ENCODE peak calls at places on chromosomes 6 and 20, in four cellular contexts. Z, T, Q and J are unnamed samples. For H3K36me3, the result is how much of the 10 kb centered on the place peaks cover.

GRCh38 chr20:18157102-18157501 is 19.4 kb downstream of the KAT14 start:
- DNase-seq in Z (no peak), T (no peak), Q (no peak), J (no peak)

GRCh38 chr6:135372758-135373157 is 124.8 kb downstream of the AHI1 start:
- DNase-seq in Z (peak), T (no peak), Q (no peak), J (no peak)

GRCh38 chr6:11023032-11023431 is 21.1 kb downstream of the ELOVL2 start:
- DNase-seq in Z (no peak), T (no peak), Q (no peak), J (no peak)

GRCh38 chr6:111353914-111354464 is 129.0 kb downstream of the REV3L start:
- DNase-seq in Z (no peak), T (no peak), Q (no peak), J (no peak)

GRCh38 chr20:1341561-1342265 is 12.8 kb upstream of the SDCBP2 start:
- DNase-seq in Z (peak), T (no peak), Q (no peak), J (no peak)

GRCh38 chr20:574297-574942 is 30.8 kb upstream of the CSNK2A1 start:
- DNase-seq in Z (no peak), T (no peak), Q (no peak), J (no peak)

GRCh38 chr6:108549741-108550140 is 11.0 kb upstream of the FOXO3 start:
- DNase-seq in Z (peak), T (no peak), Q (no peak), J (no peak)

GRCh38 chr6:166616261-166617226 is 10.5 kb downstream of the RPS6KA2 start:
- DNase-seq in Z (no peak), T (no peak), Q (no peak), J (no peak)

GRCh38 chr6:135054238-135054574 is 416 bp downstream of the HBS1L start:
- DNase-seq in Z (no peak), T (no peak), Q (peak), J (no peak)

GRCh38 chr6:84252140-84252539 is 24.7 kb upstream of the CEP162 start:
- DNase-seq in Z (no peak), T (no peak), Q (no peak), J (no peak)

GRCh38 chr6:44068607-44069296 is 58.5 kb downstream of the MRPL14 start:
- DNase-seq in Z (no peak), T (no peak), Q (no peak), J (no peak)

GRCh38 chr6:116387374-116387773 is 16.6 kb downstream of the DSE start:
- DNase-seq in Z (peak), T (no peak), Q (no peak), J (no peak)

GRCh38 chr6:17721671-17722070 is 14.9 kb upstream of the NUP153 start:
- DNase-seq in Z (no peak), T (no peak), Q (no peak), J (no peak)

GRCh38 chr6:168101201-168102092 is 22.4 kb upstream of the FRMD1 start:
- DNase-seq in Z (no peak), T (no peak), Q (no peak), J (peak)

GRCh38 chr6:109794201-109794926 is 103.3 kb downstream of the FIG4 start:
- DNase-seq in Z (peak), T (no peak), Q (peak), J (no peak)

GRCh38 chr20:53283597-53283996 is 310.0 kb downstream of the ZNF217 start:
- DNase-seq in Z (no peak), T (no peak), Q (no peak), J (no peak)

GRCh38 chr6:29516108-29516507 is 28.4 kb upstream of the MAS1L start:
- DNase-seq in Z (peak), T (no peak), Q (no peak), J (no peak)

GRCh38 chr20:2805682-2806350 is 5.4 kb upstream of the CPXM1 start:
- DNase-seq in Z (no peak), T (no peak), Q (no peak), J (peak)

GRCh38 chr6:110449545-110449903 is 26.9 kb downstream of the SLC22A16 start:
- DNase-seq in Z (no peak), T (no peak), Q (no peak), J (no peak)

GRCh38 chr6:137819740-137820139 is 47.3 kb upstream of the TNFAIP3 start:
- DNase-seq in Z (no peak), T (no peak), Q (no peak), J (no peak)

GRCh38 chr6:6392214-6393068 is 72.0 kb upstream of the F13A1 start:
- DNase-seq in Z (no peak), T (no peak), Q (no peak), J (no peak)

GRCh38 chr6:145669627-145670034 is 65.7 kb downstream of the EPM2A start:
- DNase-seq in Z (peak), T (no peak), Q (no peak), J (no peak)

GRCh38 chr6:131255434-131255833 is 120.2 kb downstream of the AKAP7 start:
- DNase-seq in Z (no peak), T (no peak), Q (no peak), J (no peak)

GRCh38 chr20:12306107-12306506 is 388.4 kb downstream of the BTBD3 start:
- DNase-seq in Z (no peak), T (no peak), Q (no peak), J (no peak)

GRCh38 chr6:142377112-142377848 is 75.5 kb downstream of the ADGRG6 start:
- DNase-seq in Z (no peak), T (no peak), Q (peak), J (no peak)

GRCh38 chr6:158095671-158096070 is 72.4 kb downstream of the SERAC1 start:
- DNase-seq in Z (no peak), T (no peak), Q (no peak), J (no peak)

GRCh38 chr20:48952656-48953055 is 31.1 kb downstream of the ARFGEF2 start:
- DNase-seq in Z (no peak), T (no peak), Q (no peak), J (no peak)

GRCh38 chr20:25287631-25288290 is 39.9 kb downstream of the PYGB start:
- DNase-seq in Z (no peak), T (no peak), Q (no peak), J (no peak)

GRCh38 chr6:142878407-142878806 is 66.6 kb downstream of the HIVEP2 start:
- DNase-seq in Z (no peak), T (no peak), Q (no peak), J (no peak)

GRCh38 chr6:149864578-149865535 is 698 bp upstream of the LRP11 start:
- DNase-seq in Z (peak), T (no peak), Q (peak), J (no peak)

GRCh38 chr6:77457720-77458349 is 5.5 kb downstream of the HTR1B start:
- DNase-seq in Z (peak), T (no peak), Q (peak), J (peak)

GRCh38 chr6:128097019-128097418 is 196.2 kb upstream of the THEMIS start:
- DNase-seq in Z (no peak), T (no peak), Q (no peak), J (no peak)

GRCh38 chr6:40898073-40898472 is 140.9 kb downstream of the UNC5CL start:
- DNase-seq in Z (no peak), T (no peak), Q (no peak), J (no peak)

GRCh38 chr6:134472661-134473060 is 154.7 kb upstream of the SGK1 start:
- DNase-seq in Z (no peak), T (no peak), Q (no peak), J (no peak)

GRCh38 chr20:24604966-24605365 is 135.5 kb downstream of the SYNDIG1 start:
- DNase-seq in Z (no peak), T (no peak), Q (no peak), J (no peak)

GRCh38 chr6:107345398-107345797 is 114.0 kb downstream of the PDSS2 start:
- DNase-seq in Z (no peak), T (no peak), Q (no peak), J (no peak)

GRCh38 chr20:58571942-58572666 is 56.9 kb upstream of the APCDD1L start:
- DNase-seq in Z (peak), T (no peak), Q (peak), J (no peak)

GRCh38 chr6:154509421-154510143 is 903 bp downstream of the CNKSR3 start:
- DNase-seq in Z (no peak), T (no peak), Q (peak), J (peak)

DNA sequence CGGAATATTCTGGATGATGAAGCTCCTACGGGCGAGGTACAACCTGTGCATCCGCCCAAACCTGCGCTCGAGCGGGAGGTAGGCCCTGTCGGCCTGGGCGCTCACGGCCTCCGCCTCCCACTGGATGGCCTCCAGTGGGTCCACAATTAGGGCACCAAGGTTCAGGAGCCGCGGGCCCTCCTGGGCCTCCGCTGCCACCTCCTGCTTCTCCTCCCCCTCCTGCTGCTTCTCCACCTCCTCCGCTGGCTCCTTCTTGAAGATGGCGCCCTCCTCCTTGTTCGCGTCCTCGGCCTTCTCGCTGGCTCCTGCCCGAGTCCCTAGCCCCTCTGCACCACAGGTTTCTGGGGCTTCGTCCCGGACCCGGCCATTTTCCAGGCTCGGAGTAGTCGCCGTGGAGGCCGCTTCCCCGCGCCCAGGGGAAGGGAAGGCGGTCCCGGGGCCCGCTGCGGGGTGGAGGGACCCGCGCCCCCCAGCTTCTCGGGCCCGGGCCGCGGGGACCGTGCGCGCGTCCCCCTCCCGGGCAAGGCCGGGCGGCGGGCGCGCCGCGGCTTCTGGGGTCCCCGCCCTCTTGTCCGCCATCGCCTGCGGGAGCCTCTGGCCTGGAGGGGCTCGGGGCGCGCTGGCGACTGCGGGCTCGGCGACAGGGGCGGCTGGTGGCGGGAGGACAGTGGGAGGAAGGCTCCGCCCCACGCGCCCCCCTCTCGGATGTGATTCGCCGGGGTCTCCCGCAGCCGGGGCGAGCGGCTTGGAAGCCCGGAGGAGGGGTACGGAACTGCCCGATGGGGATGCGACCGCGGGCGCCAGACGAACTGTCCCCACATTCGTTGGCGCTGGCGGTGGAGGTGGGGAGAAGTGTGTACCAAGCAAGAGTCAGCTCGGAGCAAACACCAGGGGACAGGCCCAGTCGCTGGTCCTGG is 17.6 kb downstream of the PLAGL2 start:
- DNase-seq in Z (no peak), T (no peak), Q (peak), J (peak)
- H3K36me3 ChIP-seq in Z (under half), T (under half), Q (under half), J (under half)

GRCh38 chr20:43953919-43954617 is 39.4 kb downstream of the TOX2 start:
- DNase-seq in Z (no peak), T (no peak), Q (no peak), J (no peak)

GRCh38 chr20:43957392-43957791 is 42.7 kb downstream of the TOX2 start:
- DNase-seq in Z (no peak), T (no peak), Q (no peak), J (no peak)

GRCh38 chr20:43955244-43956191 is 40.9 kb downstream of the TOX2 start:
- DNase-seq in Z (peak), T (no peak), Q (no peak), J (no peak)

GRCh38 chr20:43958626-43959025 is 44.0 kb downstream of the TOX2 start:
- DNase-seq in Z (no peak), T (no peak), Q (no peak), J (no peak)

GRCh38 chr20:43954704-43955243 is 40.1 kb downstream of the TOX2 start:
- DNase-seq in Z (no peak), T (no peak), Q (no peak), J (no peak)
- H3K27ac ChIP-seq in Z (peak), T (no peak), Q (no peak), J (no peak)

GRCh38 chr6:78967191-78967590 is 99.8 kb downstream of the IRAK1BP1 start:
- DNase-seq in Z (no peak), T (no peak), Q (no peak), J (no peak)
- H3K36me3 ChIP-seq in Z (under half), T (under half), Q (under half), J (half or more)

GRCh38 chr6:117617766-117618035 is 15.4 kb upstream of the GOPC start:
- DNase-seq in Z (no peak), T (no peak), Q (no peak), J (no peak)

GRCh38 chr6:117619178-117619577 is 16.9 kb upstream of the GOPC start:
- DNase-seq in Z (no peak), T (no peak), Q (no peak), J (no peak)

GRCh38 chr6:117616971-117617765 is 14.9 kb upstream of the GOPC start:
- DNase-seq in Z (no peak), T (no peak), Q (no peak), J (no peak)

GRCh38 chr6:117615981-117616961 is 14.0 kb upstream of the GOPC start:
- DNase-seq in Z (peak), T (no peak), Q (no peak), J (no peak)

DNA sequence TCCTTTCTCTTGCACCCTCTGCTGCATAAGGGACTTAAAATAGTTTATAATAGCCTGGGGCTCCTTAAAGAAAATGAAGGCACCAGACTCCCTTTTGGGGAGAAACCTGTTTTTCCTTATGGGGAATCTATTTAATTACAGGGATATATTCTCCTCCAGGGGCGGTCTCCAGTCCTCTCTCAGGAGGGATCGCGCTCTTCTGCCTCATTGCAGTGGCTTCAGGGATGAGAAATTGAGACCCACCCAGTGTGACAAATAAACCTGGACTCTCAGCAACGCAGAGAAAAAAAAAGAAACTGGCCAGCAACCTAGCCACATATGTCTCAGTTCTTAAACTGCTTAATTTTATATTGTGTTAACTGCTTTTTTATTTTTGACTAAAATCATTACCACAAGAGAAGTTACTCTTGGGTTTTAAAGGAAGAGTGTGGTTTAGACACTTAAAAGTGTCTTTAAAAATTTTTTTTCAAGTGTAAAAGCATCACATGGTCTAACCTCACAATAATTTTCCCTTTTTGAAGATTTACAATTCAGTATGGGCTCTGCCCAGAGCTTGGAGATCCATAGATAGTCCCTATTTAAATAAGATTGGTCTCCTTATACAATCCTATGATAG is 11.7 kb upstream of the GOPC start:
- DNase-seq in Z (no peak), T (no peak), Q (no peak), J (no peak)
- H3K27ac ChIP-seq in Z (no peak), T (no peak), Q (no peak), J (no peak)

GRCh38 chr6:26459023-26459810 is 1.5 kb downstream of the BTN2A1 start:
- DNase-seq in Z (no peak), T (no peak), Q (no peak), J (no peak)
- H3K36me3 ChIP-seq in Z (under half), T (under half), Q (under half), J (under half)

DNA sequence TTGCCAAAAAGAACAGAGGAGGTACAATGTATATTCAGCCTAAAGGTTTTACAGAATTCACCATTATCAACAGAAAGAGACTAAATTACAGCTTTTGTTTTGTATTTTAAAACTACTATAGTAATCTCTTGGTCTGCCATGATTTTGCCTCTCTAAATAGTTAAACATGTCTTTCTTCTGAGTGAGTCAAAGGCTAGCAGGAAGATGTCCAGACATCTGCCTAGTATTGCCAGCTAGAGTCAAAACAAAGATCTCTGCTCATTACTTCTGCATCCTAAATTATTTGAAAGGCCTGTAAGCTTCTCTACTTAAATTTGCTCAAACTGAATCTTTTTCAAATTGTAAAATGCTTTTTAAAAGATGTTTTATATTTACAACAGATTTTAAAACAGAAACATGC is 8.8 kb downstream of the ASF1A start:
- DNase-seq in Z (peak), T (no peak), Q (no peak), J (no peak)
- H3K27ac ChIP-seq in Z (peak), T (no peak), Q (peak), J (no peak)

GRCh38 chr6:7879980-7880717 is 30.4 kb downstream of the TXNDC5 start:
- DNase-seq in Z (no peak), T (no peak), Q (no peak), J (no peak)
- H3K36me3 ChIP-seq in Z (under half), T (under half), Q (under half), J (under half)